ENCODE peak calls at places on chromosome 18, in seven cellular contexts. One of them, this sample, is unnamed.
A peak's percentile ranks its signal among the peaks of the same experiment; 100 is the strongest.

GRCh38 chr18:706438-706837 is 6.0 kb downstream of the ENOSF1 start:
- DNase-seq in psoas muscle: no peak
- DNase-seq in brain microvascular endothelial cell: no peak
- DNase-seq in mammary epithelial cell: no peak
- DNase-seq in uterus: no peak
- DNase-seq in GM23338: no peak
- DNase-seq in fibroblast of the aortic adventitia: no peak
- DNase-seq in this sample: no peak

GRCh38 chr18:60020107-60020925 is 120.5 kb downstream of the PMAIP1 start:
- DNase-seq in psoas muscle: no peak
- DNase-seq in fibroblast of the aortic adventitia: no peak
- DNase-seq in mammary epithelial cell: no peak
- DNase-seq in brain microvascular endothelial cell: peak; percentile 24
- DNase-seq in uterus: no peak
- DNase-seq in GM23338: no peak
- DNase-seq in this sample: no peak

GRCh38 chr18:36509646-36510197 is 212.2 kb downstream of the FHOD3 start:
- DNase-seq in psoas muscle: no peak
- DNase-seq in fibroblast of the aortic adventitia: no peak
- DNase-seq in mammary epithelial cell: no peak
- DNase-seq in brain microvascular endothelial cell: no peak
- DNase-seq in GM23338: no peak
- DNase-seq in uterus: no peak
- DNase-seq in this sample: no peak

GRCh38 chr18:77897606-77898005 is 648.0 kb downstream of the GALR1 start:
- DNase-seq in psoas muscle: no peak
- DNase-seq in brain microvascular endothelial cell: no peak
- DNase-seq in mammary epithelial cell: no peak
- DNase-seq in fibroblast of the aortic adventitia: no peak
- DNase-seq in GM23338: no peak
- DNase-seq in uterus: no peak
- DNase-seq in this sample: no peak

GRCh38 chr18:44096016-44096415 is 584.7 kb upstream of the SETBP1 start:
- DNase-seq in mammary epithelial cell: peak; percentile 25
- DNase-seq in psoas muscle: no peak
- DNase-seq in fibroblast of the aortic adventitia: peak; percentile 49
- DNase-seq in GM23338: no peak
- DNase-seq in uterus: no peak
- DNase-seq in brain microvascular endothelial cell: no peak
- DNase-seq in this sample: no peak

GRCh38 chr18:63848159-63848558 is 39.3 kb upstream of the SERPINB2 start:
- DNase-seq in psoas muscle: no peak
- DNase-seq in brain microvascular endothelial cell: peak; percentile 46
- DNase-seq in uterus: no peak
- DNase-seq in fibroblast of the aortic adventitia: peak; percentile 78
- DNase-seq in mammary epithelial cell: peak; percentile 52
- DNase-seq in GM23338: peak; percentile 77
- DNase-seq in this sample: no peak

GRCh38 chr18:74241426-74241825 is 50.3 kb downstream of the CYB5A start:
- DNase-seq in uterus: no peak
- DNase-seq in fibroblast of the aortic adventitia: no peak
- DNase-seq in psoas muscle: no peak
- DNase-seq in mammary epithelial cell: no peak
- DNase-seq in GM23338: no peak
- DNase-seq in brain microvascular endothelial cell: no peak
- DNase-seq in this sample: no peak

GRCh38 chr18:54780970-54781369 is 47.3 kb upstream of the RAB27B start:
- DNase-seq in psoas muscle: no peak
- DNase-seq in mammary epithelial cell: no peak
- DNase-seq in fibroblast of the aortic adventitia: no peak
- DNase-seq in uterus: no peak
- DNase-seq in GM23338: no peak
- DNase-seq in brain microvascular endothelial cell: no peak
- DNase-seq in this sample: no peak

GRCh38 chr18:55195863-55196262 is 236.6 kb upstream of the CCDC68 start:
- DNase-seq in fibroblast of the aortic adventitia: no peak
- DNase-seq in uterus: no peak
- DNase-seq in GM23338: no peak
- DNase-seq in mammary epithelial cell: no peak
- DNase-seq in psoas muscle: no peak
- DNase-seq in brain microvascular endothelial cell: no peak
- DNase-seq in this sample: no peak

GRCh38 chr18:64165906-64166305 is 17.0 kb upstream of the LINC00305 start:
- DNase-seq in uterus: no peak
- DNase-seq in fibroblast of the aortic adventitia: no peak
- DNase-seq in GM23338: no peak
- DNase-seq in brain microvascular endothelial cell: peak; percentile 83
- DNase-seq in mammary epithelial cell: no peak
- DNase-seq in psoas muscle: no peak
- DNase-seq in this sample: peak; percentile 0

GRCh38 chr18:28075501-28075900 is 101.4 kb downstream of the CDH2 start:
- DNase-seq in fibroblast of the aortic adventitia: peak; percentile 28
- DNase-seq in brain microvascular endothelial cell: peak; percentile 35
- DNase-seq in mammary epithelial cell: no peak
- DNase-seq in GM23338: no peak
- DNase-seq in psoas muscle: no peak
- DNase-seq in uterus: no peak
- DNase-seq in this sample: no peak

GRCh38 chr18:77147418-77147852 is 14.9 kb upstream of the MBP start:
- DNase-seq in uterus: no peak
- DNase-seq in mammary epithelial cell: no peak
- DNase-seq in GM23338: no peak
- DNase-seq in psoas muscle: no peak
- DNase-seq in brain microvascular endothelial cell: no peak
- DNase-seq in fibroblast of the aortic adventitia: peak; percentile 63
- DNase-seq in this sample: no peak

GRCh38 chr18:50679656-50680055 is 119.8 kb downstream of the MAPK4 start:
- DNase-seq in GM23338: no peak
- DNase-seq in fibroblast of the aortic adventitia: no peak
- DNase-seq in psoas muscle: no peak
- DNase-seq in brain microvascular endothelial cell: no peak
- DNase-seq in uterus: no peak
- DNase-seq in mammary epithelial cell: no peak
- DNase-seq in this sample: no peak

GRCh38 chr18:6370410-6370809 is 44.3 kb downstream of the L3MBTL4 start:
- DNase-seq in fibroblast of the aortic adventitia: no peak
- DNase-seq in brain microvascular endothelial cell: no peak
- DNase-seq in mammary epithelial cell: no peak
- DNase-seq in uterus: no peak
- DNase-seq in psoas muscle: no peak
- DNase-seq in GM23338: no peak
- DNase-seq in this sample: no peak

GRCh38 chr18:419542-420175 is 80.8 kb downstream of the COLEC12 start:
- DNase-seq in fibroblast of the aortic adventitia: no peak
- DNase-seq in psoas muscle: no peak
- DNase-seq in mammary epithelial cell: no peak
- DNase-seq in brain microvascular endothelial cell: no peak
- DNase-seq in uterus: no peak
- DNase-seq in GM23338: no peak
- DNase-seq in this sample: no peak

GRCh38 chr18:11309172-11309571 is 159.8 kb upstream of the PIEZO2 start:
- DNase-seq in psoas muscle: no peak
- DNase-seq in mammary epithelial cell: no peak
- DNase-seq in uterus: no peak
- DNase-seq in brain microvascular endothelial cell: no peak
- DNase-seq in fibroblast of the aortic adventitia: peak; percentile 27
- DNase-seq in GM23338: peak; percentile 32
- DNase-seq in this sample: no peak

GRCh38 chr18:55586841-55587240 is 1.2 kb downstream of the TCF4 start:
- DNase-seq in mammary epithelial cell: no peak
- DNase-seq in uterus: no peak
- DNase-seq in fibroblast of the aortic adventitia: peak; percentile 65
- DNase-seq in psoas muscle: no peak
- DNase-seq in brain microvascular endothelial cell: peak; percentile 16
- DNase-seq in GM23338: no peak
- DNase-seq in this sample: no peak

GRCh38 chr18:37276111-37276510 is 289.5 kb downstream of the CELF4 start:
- DNase-seq in brain microvascular endothelial cell: no peak
- DNase-seq in psoas muscle: no peak
- DNase-seq in uterus: no peak
- DNase-seq in GM23338: no peak
- DNase-seq in mammary epithelial cell: no peak
- DNase-seq in fibroblast of the aortic adventitia: no peak
- DNase-seq in this sample: no peak

GRCh38 chr18:37598966-37599896 is 33.6 kb upstream of the CELF4 start:
- DNase-seq in fibroblast of the aortic adventitia: no peak
- DNase-seq in psoas muscle: no peak
- DNase-seq in GM23338: no peak
- DNase-seq in uterus: no peak
- DNase-seq in brain microvascular endothelial cell: no peak
- DNase-seq in mammary epithelial cell: no peak
- DNase-seq in this sample: no peak

GRCh38 chr18:74841248-74841647 is 243.6 kb downstream of the ZNF407 start:
- DNase-seq in uterus: no peak
- DNase-seq in psoas muscle: no peak
- DNase-seq in fibroblast of the aortic adventitia: no peak
- DNase-seq in brain microvascular endothelial cell: no peak
- DNase-seq in GM23338: no peak
- DNase-seq in mammary epithelial cell: no peak
- DNase-seq in this sample: no peak

GRCh38 chr18:61334951-61335736 is 1.9 kb downstream of the CDH20 start:
- DNase-seq in uterus: no peak
- DNase-seq in fibroblast of the aortic adventitia: peak; percentile 11
- DNase-seq in mammary epithelial cell: no peak
- DNase-seq in brain microvascular endothelial cell: no peak
- DNase-seq in psoas muscle: no peak
- DNase-seq in GM23338: no peak
- DNase-seq in this sample: no peak

GRCh38 chr18:34803877-34804276 is 93.8 kb downstream of the DTNA start:
- DNase-seq in mammary epithelial cell: no peak
- DNase-seq in uterus: no peak
- DNase-seq in GM23338: no peak
- DNase-seq in fibroblast of the aortic adventitia: no peak
- DNase-seq in brain microvascular endothelial cell: no peak
- DNase-seq in psoas muscle: no peak
- DNase-seq in this sample: no peak

GRCh38 chr18:45879681-45880655 is 54.5 kb downstream of the SIGLEC15 start:
- DNase-seq in uterus: peak; percentile 42
- DNase-seq in mammary epithelial cell: peak; percentile 50
- DNase-seq in fibroblast of the aortic adventitia: peak; percentile 74
- DNase-seq in GM23338: peak; percentile 86
- DNase-seq in brain microvascular endothelial cell: peak; percentile 47
- DNase-seq in psoas muscle: peak; percentile 79
- DNase-seq in this sample: no peak

GRCh38 chr18:2906522-2907458 is 60.0 kb downstream of the EMILIN2 start:
- DNase-seq in psoas muscle: peak; percentile 60
- DNase-seq in mammary epithelial cell: no peak
- DNase-seq in brain microvascular endothelial cell: no peak
- DNase-seq in fibroblast of the aortic adventitia: no peak
- DNase-seq in uterus: peak; percentile 58
- DNase-seq in GM23338: peak; percentile 62
- DNase-seq in this sample: no peak
- TF ChIP-seq CTCF in psoas muscle: no peak
- TF ChIP-seq CTCF in mammary epithelial cell: no peak
- TF ChIP-seq CTCF in brain microvascular endothelial cell: peak; percentile 47
- TF ChIP-seq CTCF in fibroblast of the aortic adventitia: peak; percentile 28
- TF ChIP-seq CTCF in uterus: no peak
- TF ChIP-seq CTCF in GM23338: no peak
- TF ChIP-seq CTCF in this sample: peak; percentile 42

GRCh38 chr18:69402219-69402989 is 1.7 kb downstream of the DOK6 start:
- DNase-seq in fibroblast of the aortic adventitia: peak; percentile 2
- DNase-seq in GM23338: peak; percentile 54
- DNase-seq in psoas muscle: no peak
- DNase-seq in mammary epithelial cell: no peak
- DNase-seq in uterus: no peak
- DNase-seq in brain microvascular endothelial cell: no peak
- DNase-seq in this sample: no peak
- H3K4me3 ChIP-seq in fibroblast of the aortic adventitia: peak overlapping the region; percentile 69
- H3K4me3 ChIP-seq in GM23338: peak overlapping the region; percentile 68
- H3K4me3 ChIP-seq in psoas muscle: peak overlapping the region; percentile 58
- H3K4me3 ChIP-seq in mammary epithelial cell: no peak overlapping the region
- H3K4me3 ChIP-seq in uterus: peak overlapping the region; percentile 40
- H3K4me3 ChIP-seq in brain microvascular endothelial cell: peak overlapping the region; percentile 69
- H3K4me3 ChIP-seq in this sample: no peak overlapping the region

DNA sequence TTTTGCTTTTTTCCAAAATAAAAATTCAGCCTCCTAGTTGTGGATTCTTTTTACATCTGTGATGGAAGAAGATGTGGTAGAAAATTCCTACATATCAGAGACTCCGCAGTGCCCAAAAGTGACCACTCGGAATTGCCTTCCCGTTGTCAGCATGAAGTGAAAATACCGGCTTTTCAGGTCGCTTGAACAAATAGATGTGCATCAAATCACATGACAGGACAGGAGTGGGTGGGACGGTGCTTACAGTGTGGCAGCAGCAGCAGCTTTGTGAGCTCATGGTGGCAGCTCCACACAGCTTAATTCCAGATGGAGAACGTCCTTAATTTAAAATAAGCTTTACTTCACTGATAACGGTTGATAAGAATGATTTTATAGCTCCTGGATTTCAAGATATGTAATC is 20.3 kb downstream of the SALL3 start:
- DNase-seq in mammary epithelial cell: no peak
- DNase-seq in GM23338: no peak
- DNase-seq in uterus: no peak
- DNase-seq in brain microvascular endothelial cell: no peak
- DNase-seq in psoas muscle: no peak
- DNase-seq in fibroblast of the aortic adventitia: no peak
- DNase-seq in this sample: no peak
- TF ChIP-seq CTCF in mammary epithelial cell: no peak
- TF ChIP-seq CTCF in GM23338: no peak
- TF ChIP-seq CTCF in uterus: no peak
- TF ChIP-seq CTCF in brain microvascular endothelial cell: no peak
- TF ChIP-seq CTCF in psoas muscle: no peak
- TF ChIP-seq CTCF in fibroblast of the aortic adventitia: no peak
- TF ChIP-seq CTCF in this sample: no peak

GRCh38 chr18:62717850-62718229 is 2.5 kb downstream of the PHLPP1 start:
- DNase-seq in uterus: no peak
- DNase-seq in GM23338: no peak
- DNase-seq in mammary epithelial cell: peak; percentile 7
- DNase-seq in psoas muscle: no peak
- DNase-seq in brain microvascular endothelial cell: no peak
- DNase-seq in fibroblast of the aortic adventitia: peak; percentile 53
- DNase-seq in this sample: no peak

GRCh38 chr18:62721837-62722795 is 6.8 kb downstream of the PHLPP1 start:
- DNase-seq in GM23338: no peak
- DNase-seq in psoas muscle: no peak
- DNase-seq in fibroblast of the aortic adventitia: no peak
- DNase-seq in mammary epithelial cell: no peak
- DNase-seq in brain microvascular endothelial cell: peak; percentile 8
- DNase-seq in uterus: no peak
- DNase-seq in this sample: no peak

GRCh38 chr18:62720766-62721613 is 5.6 kb downstream of the PHLPP1 start:
- DNase-seq in psoas muscle: no peak
- DNase-seq in fibroblast of the aortic adventitia: no peak
- DNase-seq in brain microvascular endothelial cell: no peak
- DNase-seq in uterus: no peak
- DNase-seq in GM23338: no peak
- DNase-seq in mammary epithelial cell: no peak
- DNase-seq in this sample: no peak

GRCh38 chr18:62718268-62718800 is 3.0 kb downstream of the PHLPP1 start:
- DNase-seq in mammary epithelial cell: no peak
- DNase-seq in brain microvascular endothelial cell: no peak
- DNase-seq in GM23338: no peak
- DNase-seq in psoas muscle: no peak
- DNase-seq in fibroblast of the aortic adventitia: no peak
- DNase-seq in uterus: no peak
- DNase-seq in this sample: no peak

DNA sequence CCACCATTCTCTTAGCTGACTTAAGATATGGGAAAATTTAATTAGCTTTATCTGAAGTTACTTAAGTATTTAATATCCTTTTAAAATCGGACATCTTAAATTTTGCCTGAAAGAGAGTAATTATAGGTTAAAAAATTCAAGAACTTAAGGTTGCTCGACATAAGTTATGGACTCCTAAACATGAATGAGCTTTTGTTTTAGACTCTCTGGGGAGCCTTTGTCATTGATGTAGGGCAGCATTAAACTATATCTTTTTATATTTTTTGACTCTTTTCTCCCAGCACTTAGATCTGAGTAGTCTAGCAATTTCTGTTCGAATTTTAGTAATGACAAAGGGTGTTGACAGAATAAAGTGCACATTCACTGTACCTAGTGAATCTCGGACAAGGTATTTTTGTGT is 4.7 kb downstream of the PHLPP1 start:
- DNase-seq in mammary epithelial cell: no peak
- DNase-seq in uterus: no peak
- DNase-seq in fibroblast of the aortic adventitia: no peak
- DNase-seq in brain microvascular endothelial cell: no peak
- DNase-seq in psoas muscle: no peak
- DNase-seq in GM23338: no peak
- DNase-seq in this sample: no peak
- H3K4me3 ChIP-seq in mammary epithelial cell: no peak overlapping the region
- H3K4me3 ChIP-seq in uterus: no peak overlapping the region
- H3K4me3 ChIP-seq in fibroblast of the aortic adventitia: no peak overlapping the region
- H3K4me3 ChIP-seq in brain microvascular endothelial cell: no peak overlapping the region
- H3K4me3 ChIP-seq in psoas muscle: no peak overlapping the region
- H3K4me3 ChIP-seq in GM23338: peak overlapping the region; percentile 65
- H3K4me3 ChIP-seq in this sample: no peak overlapping the region

This sample was measured in AG04449.